ENCODE peak calls at places on chromosome 20, in four cellular contexts. O, Z, I and Y are unnamed samples.

GRCh38 chr20:46809961-46810360 is 84.7 kb upstream of the EYA2 start:
- DNase-seq in O (no peak), Z (no peak), I (no peak), Y (no peak)

GRCh38 chr20:44736170-44737021 is 9.3 kb upstream of the KCNK15 start:
- DNase-seq in O (no peak), Z (peak; percentile 74), I (peak; percentile 67), Y (peak; percentile 83)

GRCh38 chr20:33561981-33562601 is 72.2 kb downstream of the CBFA2T2 start:
- DNase-seq in O (peak; percentile 65), Z (peak; percentile 94), I (peak; percentile 92), Y (no peak)

GRCh38 chr20:17867546-17867945 is 101.0 kb downstream of the SNX5 start:
- DNase-seq in O (no peak), Z (no peak), I (no peak), Y (no peak)

GRCh38 chr20:1469925-1470571 is 3.4 kb upstream of the NSFL1C start:
- DNase-seq in O (peak; percentile 69), Z (peak; percentile 90), I (peak; percentile 91), Y (no peak)

GRCh38 chr20:7285918-7286556 is 518.6 kb downstream of the BMP2 start:
- DNase-seq in O (peak; percentile 61), Z (peak; percentile 85), I (peak; percentile 72), Y (peak; percentile 59)

GRCh38 chr20:45917790-45918141 is 5.8 kb upstream of the PLTP start:
- DNase-seq in O (peak; percentile 55), Z (no peak), I (no peak), Y (no peak)

GRCh38 chr20:37202267-37202943 is 23.1 kb upstream of the MROH8 start:
- DNase-seq in O (no peak), Z (peak; percentile 59), I (peak; percentile 29), Y (no peak)

GRCh38 chr20:62376112-62377063 is 9.3 kb upstream of the LAMA5 start:
- DNase-seq in O (no peak), Z (no peak), I (no peak), Y (no peak)

GRCh38 chr20:59047938-59048680 is 5.5 kb upstream of the PRELID3B start:
- DNase-seq in O (no peak), Z (peak; percentile 76), I (peak; percentile 76), Y (no peak)

GRCh38 chr20:40962733-40963504 is 65.7 kb upstream of the TOP1 start:
- DNase-seq in O (peak; percentile 59), Z (peak; percentile 68), I (peak; percentile 74), Y (peak; percentile 60)
- H3K4me3 ChIP-seq in O (no peak overlapping the region), Z (no peak overlapping the region), I (no peak overlapping the region), Y (no peak overlapping the region)

GRCh38 chr20:31515775-31516107 is 1.5 kb downstream of the HM13 start:
- DNase-seq in O (no peak), Z (peak; percentile 13), I (no peak), Y (no peak)
- H3K4me3 ChIP-seq in O (peak overlapping the region; percentile 99), Z (no peak overlapping the region), I (peak overlapping the region; percentile 98), Y (peak overlapping the region; percentile 95)

GRCh38 chr20:50514035-50514337 is 3.8 kb downstream of the PTPN1 start:
- DNase-seq in O (no peak), Z (no peak), I (no peak), Y (no peak)

GRCh38 chr20:50512323-50512722 is 2.1 kb downstream of the PTPN1 start:
- DNase-seq in O (no peak), Z (no peak), I (no peak), Y (no peak)

GRCh38 chr20:50515471-50516106 is 5.4 kb downstream of the PTPN1 start:
- DNase-seq in O (no peak), Z (no peak), I (no peak), Y (no peak)

GRCh38 chr20:50514750-50515149 is 4.6 kb downstream of the PTPN1 start:
- DNase-seq in O (no peak), Z (no peak), I (no peak), Y (no peak)

GRCh38 chr20:50513169-50514034 is 3.2 kb downstream of the PTPN1 start:
- DNase-seq in O (no peak), Z (no peak), I (no peak), Y (no peak)
- H3K4me3 ChIP-seq in O (peak overlapping the region; percentile 100), Z (no peak overlapping the region), I (no peak overlapping the region), Y (no peak overlapping the region)

DNA sequence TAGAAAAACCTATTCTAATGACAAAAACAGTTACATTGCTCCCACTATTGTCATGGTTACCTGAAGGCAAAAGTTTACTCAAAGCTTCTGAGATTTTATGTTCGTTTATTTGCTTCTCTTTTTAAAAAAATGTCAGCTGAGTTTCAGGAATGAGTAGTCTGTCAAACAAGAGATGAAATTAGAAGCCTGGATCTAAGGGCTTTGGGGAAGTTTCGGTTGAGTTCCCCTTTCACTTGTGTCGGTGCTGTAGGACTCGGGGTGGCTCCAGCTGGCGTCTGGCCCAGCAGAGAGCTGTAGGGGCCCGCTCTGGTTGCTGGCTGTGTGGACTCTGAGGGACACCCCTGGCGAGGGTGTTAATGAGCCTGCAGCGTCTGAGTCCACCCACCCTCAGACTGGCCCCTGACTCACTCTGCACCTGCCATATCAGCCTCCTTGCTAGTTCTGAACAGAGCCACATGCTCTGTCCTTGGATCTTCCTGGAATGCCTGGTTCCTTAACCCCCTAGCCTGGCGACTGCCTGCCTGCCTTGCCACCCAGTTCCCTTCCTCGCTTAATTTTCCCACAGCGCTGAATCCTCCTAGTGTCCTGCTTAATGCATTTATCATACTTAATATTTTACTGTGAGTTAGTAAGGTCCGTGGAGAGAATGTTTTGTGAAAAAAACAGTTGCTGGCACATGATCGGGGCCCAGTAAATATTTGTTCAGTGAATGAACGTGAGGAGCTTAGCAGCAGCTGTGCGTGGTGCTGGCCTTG is 1.4 kb downstream of the DNAJC5 start:
- DNase-seq in O (peak; percentile 51), Z (peak; percentile 69), I (peak; percentile 74), Y (no peak)
- H3K4me3 ChIP-seq in O (peak overlapping the region; percentile 76), Z (no peak overlapping the region), I (peak overlapping the region; percentile 56), Y (peak overlapping the region; percentile 77)

DNA sequence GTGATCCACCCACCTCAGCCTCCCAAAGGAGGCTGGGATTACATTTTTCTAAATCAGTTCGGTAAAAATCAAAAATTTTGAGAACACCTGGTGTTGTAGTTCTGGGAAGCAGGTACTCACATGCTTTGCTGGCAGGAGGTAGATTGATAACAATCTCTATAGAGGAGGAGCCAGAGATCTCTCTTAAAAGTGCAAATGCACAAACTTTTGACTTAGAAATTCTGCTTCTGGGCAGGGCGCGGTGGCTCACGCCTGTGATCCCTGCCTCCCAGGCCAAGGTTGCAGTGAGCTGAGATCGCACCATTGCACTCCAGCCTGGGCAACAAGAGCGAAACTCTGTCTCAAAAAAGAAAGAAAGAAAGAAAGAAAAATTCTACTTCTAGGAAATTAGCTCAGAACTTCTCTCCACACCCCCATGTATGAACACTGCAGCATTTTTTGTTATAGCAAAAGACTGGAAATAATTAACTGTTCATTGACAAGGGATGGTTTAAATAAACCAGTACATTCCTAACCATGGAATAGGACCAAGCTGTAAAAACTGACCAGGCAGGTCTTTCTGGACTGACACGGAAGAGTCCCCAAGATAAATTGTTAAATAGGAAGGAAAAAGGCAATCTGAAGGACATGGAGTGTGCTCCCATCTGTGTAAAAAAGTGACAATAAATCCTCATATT is 14.4 kb upstream of the TRIB3 start:
- DNase-seq in O (no peak), Z (no peak), I (no peak), Y (no peak)
- H3K4me3 ChIP-seq in O (no peak overlapping the region), Z (no peak overlapping the region), I (no peak overlapping the region), Y (no peak overlapping the region)

DNA sequence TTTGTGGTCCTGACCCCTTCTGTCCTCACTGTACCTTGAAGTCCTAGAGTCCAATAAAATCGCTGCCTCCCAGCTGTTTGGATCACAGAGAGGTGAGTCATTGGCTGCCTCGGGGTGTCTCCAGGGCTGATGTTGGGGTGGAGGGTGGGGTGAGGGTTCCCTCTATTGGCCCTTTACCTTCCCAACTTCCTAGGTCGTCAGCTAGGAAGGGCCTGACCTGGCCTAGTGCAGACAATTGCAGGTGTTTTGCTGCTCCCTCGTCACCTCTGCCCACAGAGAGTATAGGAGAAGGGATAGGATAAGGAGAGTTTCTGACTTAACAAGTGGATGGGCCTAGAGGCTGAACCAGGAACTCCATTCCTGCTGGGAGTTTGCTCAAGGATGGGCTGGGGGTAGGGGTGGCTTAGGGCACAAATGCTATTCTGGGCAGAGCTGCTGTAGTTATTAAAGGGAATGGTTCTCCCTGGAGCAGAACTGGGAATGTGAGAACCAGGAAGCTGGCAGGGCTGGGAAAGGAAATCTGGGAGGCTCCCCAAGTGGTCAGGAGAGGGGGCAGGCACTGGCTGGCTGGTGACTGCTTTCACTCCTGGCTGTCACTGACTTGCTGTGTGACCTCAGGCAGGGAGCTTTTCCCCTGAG is 1.4 kb downstream of the TP53INP2 start:
- DNase-seq in O (peak; percentile 41), Z (peak; percentile 72), I (peak; percentile 80), Y (no peak)
- H3K4me3 ChIP-seq in O (peak overlapping the region; percentile 79), Z (no peak overlapping the region), I (peak overlapping the region; percentile 81), Y (no peak overlapping the region)